ENCODE peak calls at places on chromosomes 16 and 17, in six cellular contexts. X is tibial nerve, S is H54, D is testis, B is ovary, N is uterus. E is an unnamed sample.

GRCh38 chr17:78042542-78042941 is 84.0 kb downstream of the TNRC6C start:
- DNase-seq in N (no peak), D (no peak), X (no peak), B (no peak), S (no peak), E (no peak)

GRCh38 chr16:87457724-87458423 is 35.0 kb downstream of the ZCCHC14 start:
- DNase-seq in D (no peak), B (peak), S (peak), X (no peak), N (no peak), E (peak)

GRCh38 chr16:7910116-7910515 is 577.5 kb downstream of the RBFOX1 start:
- DNase-seq in D (no peak), N (no peak), X (no peak), S (no peak), B (no peak), E (no peak)

GRCh38 chr17:78892062-78892456 is 10.9 kb downstream of the CEP295NL start:
- DNase-seq in S (no peak), X (no peak), B (no peak), D (no peak), N (no peak), E (no peak)

GRCh38 chr17:15954222-15954621 is 9.3 kb downstream of the ADORA2B start:
- DNase-seq in X (no peak), B (no peak), S (peak), D (no peak), N (no peak), E (peak)

GRCh38 chr17:49227436-49228261 is 2.9 kb downstream of the PHOSPHO1 start:
- DNase-seq in D (peak), X (peak), S (peak), N (peak), B (peak), E (peak)

GRCh38 chr16:72921106-72921505 is 126.8 kb downstream of the ZFHX3 start:
- DNase-seq in X (no peak), B (no peak), S (no peak), N (no peak), D (no peak), E (no peak)

GRCh38 chr17:27657620-27658019 is 26.6 kb downstream of the LGALS9 start:
- DNase-seq in D (no peak), B (no peak), S (no peak), N (no peak), X (no peak), E (no peak)

GRCh38 chr17:57221366-57222350 is 34.7 kb upstream of the MSI2 start:
- DNase-seq in D (no peak), S (no peak), B (no peak), X (no peak), N (no peak), E (no peak)

GRCh38 chr16:87165885-87166284 is 151.3 kb downstream of the C16orf95 start:
- DNase-seq in X (no peak), N (no peak), S (no peak), B (no peak), D (no peak), E (no peak)

GRCh38 chr17:48544356-48545021 is 420 bp downstream of the HOXB2 start:
- DNase-seq in X (peak), D (peak), N (peak), B (peak), S (no peak), E (no peak)

GRCh38 chr16:85987750-85988078 is 88.8 kb downstream of the IRF8 start:
- DNase-seq in X (no peak), B (no peak), N (no peak), S (no peak), D (no peak), E (no peak)

GRCh38 chr16:30740364-30741251 is 7.6 kb upstream of the PHKG2 start:
- DNase-seq in X (peak), B (peak), D (peak), S (peak), N (peak), E (peak)

GRCh38 chr16:66523861-66524354 is 26.0 kb downstream of the TK2 start:
- DNase-seq in D (no peak), X (no peak), N (no peak), B (no peak), S (no peak), E (no peak)

GRCh38 chr16:86010680-86011141 is 111.7 kb downstream of the IRF8 start:
- DNase-seq in B (peak), D (no peak), X (no peak), N (no peak), S (no peak), E (no peak)

GRCh38 chr16:80300876-80301275 is 239.9 kb upstream of the DYNLRB2 start:
- DNase-seq in X (no peak), N (no peak), S (peak), B (no peak), D (no peak), E (no peak)

GRCh38 chr16:8644151-8644512 is 22.6 kb downstream of the METTL22 start:
- DNase-seq in D (no peak), X (no peak), B (no peak), S (no peak), N (no peak), E (no peak)

GRCh38 chr17:75664099-75664549 is 2.8 kb downstream of the RECQL5 start:
- DNase-seq in B (no peak), N (no peak), D (no peak), S (no peak), X (no peak), E (no peak)

GRCh38 chr17:75667825-75668224 is 687 bp downstream of the SAP30BP start:
- DNase-seq in S (no peak), B (no peak), N (no peak), X (no peak), D (no peak), E (no peak)

GRCh38 chr17:75668489-75668888 is 1.4 kb downstream of the SAP30BP start:
- DNase-seq in N (no peak), D (no peak), X (no peak), S (no peak), B (no peak), E (no peak)

GRCh38 chr17:75665981-75666380 is 973 bp downstream of the RECQL5 start:
- DNase-seq in S (no peak), X (no peak), N (no peak), B (peak), D (no peak), E (no peak)

GRCh38 chr17:75666959-75667790 is at the start of the genes RECQL5 and SAP30BP:
- DNase-seq in B (peak), N (peak), D (peak), X (peak), S (peak), E (peak)
- TF ChIP-seq POLR2A in B (peak), N (peak), D (no peak), X (peak), S (peak), E (no peak)

GRCh38 chr16:88926374-88926990 is 50.5 kb downstream of the CBFA2T3 start:
- DNase-seq in S (peak), X (no peak), B (no peak), N (no peak), D (no peak), E (no peak)

GRCh38 chr16:88925540-88925887 is 51.5 kb downstream of the CBFA2T3 start:
- DNase-seq in D (no peak), S (no peak), X (no peak), B (no peak), N (no peak), E (no peak)

GRCh38 chr16:88923450-88923849 is 53.6 kb downstream of the CBFA2T3 start:
- DNase-seq in X (no peak), N (no peak), D (no peak), S (no peak), B (no peak), E (peak)

GRCh38 chr16:88923926-88924833 is 52.8 kb downstream of the CBFA2T3 start:
- DNase-seq in N (no peak), S (no peak), X (no peak), B (no peak), D (no peak), E (no peak)

GRCh38 chr16:88924834-88925539 is 52.0 kb downstream of the CBFA2T3 start:
- DNase-seq in B (no peak), X (no peak), S (peak), D (no peak), N (peak), E (peak)
- TF ChIP-seq POLR2A in B (no peak), X (no peak), S (peak), D (no peak), N (no peak), E (no peak)

GRCh38 chr17:76574166-76574565 is 11.5 kb downstream of the ST6GALNAC2 start:
- DNase-seq in X (no peak), S (no peak), N (no peak), B (no peak), D (no peak), E (no peak)
- TF ChIP-seq POLR2A in X (no peak), S (no peak), N (no peak), B (no peak), D (no peak), E (no peak)

DNA sequence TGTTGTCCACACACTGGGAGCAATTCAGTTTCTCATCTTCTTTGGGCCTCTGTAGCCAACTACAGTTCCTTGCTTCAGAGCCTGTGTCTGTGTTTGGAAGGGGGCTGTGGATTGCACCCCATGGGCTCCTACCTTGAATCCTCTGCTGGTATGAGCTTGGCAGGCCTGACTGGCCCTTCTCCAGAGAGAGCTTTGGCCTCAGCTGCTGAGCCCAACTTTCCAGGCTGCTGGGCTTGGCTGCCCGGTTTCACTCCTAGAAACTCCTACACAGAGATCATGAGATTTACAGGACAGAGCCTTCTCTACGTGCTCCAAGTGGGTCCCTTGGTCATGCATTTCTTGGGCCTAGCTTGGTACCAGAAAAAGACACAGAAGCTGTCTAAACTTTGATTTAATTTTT is 354.4 kb downstream of the SNX29 start:
- DNase-seq in N (peak), B (peak), S (no peak), X (no peak), D (peak), E (no peak)
- TF ChIP-seq POLR2A in N (no peak), B (no peak), S (no peak), X (no peak), D (no peak), E (no peak)

DNA sequence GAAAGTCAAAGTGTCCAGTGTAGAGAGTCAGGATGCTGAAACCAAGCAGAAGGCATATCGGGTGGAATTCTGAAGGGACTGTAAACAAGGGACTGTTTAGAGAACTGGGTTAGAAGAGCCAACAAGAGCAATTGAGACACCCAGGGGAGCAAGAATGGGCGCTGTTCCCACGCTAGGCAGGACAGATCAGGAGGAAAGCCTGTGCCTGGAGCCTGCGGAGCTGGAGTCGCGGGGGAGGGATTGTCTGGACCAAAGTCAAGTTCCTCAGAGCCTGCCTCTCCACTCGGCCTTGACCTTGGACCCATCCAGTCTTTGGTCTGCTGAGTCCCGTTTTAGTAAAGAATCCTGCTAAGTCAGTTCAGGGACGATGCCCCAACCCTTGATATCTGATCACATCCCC is 14.7 kb upstream of the KLHL36 start:
- DNase-seq in N (peak), D (peak), X (peak), B (peak), S (no peak), E (peak)
- TF ChIP-seq POLR2A in N (no peak), D (no peak), X (no peak), B (no peak), S (no peak), E (no peak)